ENCODE peak calls at places on chromosomes 11 and 22, in ten cellular contexts. K is endodermal cell, D is cardiac muscle cell, F is epithelial cell of esophagus, N is fibroblast of lung, E is A549, S is left ventricle myocardium inferior, A is AG09319, G is astrocyte of the spinal cord, I is AG09309. Y is an unnamed sample.

GRCh38 chr11:92843455-92843854 is 126.0 kb upstream of the MTNR1B start:
- DNase-seq in K (no peak), D (no peak), F (peak), N (no peak), E (no peak), S (no peak), A (no peak), G (no peak), I (no peak), Y (no peak)

GRCh38 chr11:69392104-69392653 is 89.3 kb upstream of the LINC01488 start:
- DNase-seq in K (no peak), D (no peak), F (no peak), N (no peak), E (no peak), S (no peak), A (no peak), G (no peak), I (no peak), Y (no peak)

GRCh38 chr11:35144103-35144741 is 5.3 kb downstream of the CD44 start:
- DNase-seq in K (no peak), D (no peak), F (peak), N (peak), E (no peak), S (no peak), A (peak), G (peak), I (peak), Y (peak)

GRCh38 chr11:113377606-113378005 is 10.0 kb upstream of the ANKK1 start:
- DNase-seq in K (no peak), D (no peak), F (no peak), N (peak), E (no peak), S (no peak), A (no peak), G (no peak), I (no peak), Y (no peak)

GRCh38 chr11:65613091-65613928 is 711 bp downstream of the MAP3K11 start:
- DNase-seq in K (peak), D (peak), F (no peak), N (no peak), E (peak), S (no peak), A (no peak), G (no peak), I (no peak), Y (no peak)

GRCh38 chr11:72380132-72380503 is 54.2 kb downstream of the CLPB start:
- DNase-seq in K (no peak), D (no peak), F (no peak), N (peak), E (no peak), S (no peak), A (no peak), G (no peak), I (no peak), Y (no peak)

GRCh38 chr22:29459773-29460172 is 20.2 kb upstream of the NEFH start:
- DNase-seq in K (no peak), D (no peak), F (no peak), N (no peak), E (no peak), S (no peak), A (no peak), G (no peak), I (no peak), Y (no peak)

GRCh38 chr11:130243816-130244215 is 70.9 kb downstream of the ZBTB44 start:
- DNase-seq in K (no peak), D (no peak), F (no peak), N (no peak), E (no peak), S (no peak), A (no peak), G (no peak), I (no peak), Y (no peak)

GRCh38 chr11:1499899-1500298 is 13.3 kb upstream of the MOB2 start:
- DNase-seq in K (no peak), D (no peak), F (no peak), N (no peak), E (no peak), S (no peak), A (no peak), G (no peak), I (no peak), Y (no peak)

GRCh38 chr11:78050964-78051831 is 12.5 kb upstream of the THRSP start:
- DNase-seq in K (peak), D (no peak), F (peak), N (peak), E (no peak), S (no peak), A (no peak), G (peak), I (peak), Y (no peak)

DNA sequence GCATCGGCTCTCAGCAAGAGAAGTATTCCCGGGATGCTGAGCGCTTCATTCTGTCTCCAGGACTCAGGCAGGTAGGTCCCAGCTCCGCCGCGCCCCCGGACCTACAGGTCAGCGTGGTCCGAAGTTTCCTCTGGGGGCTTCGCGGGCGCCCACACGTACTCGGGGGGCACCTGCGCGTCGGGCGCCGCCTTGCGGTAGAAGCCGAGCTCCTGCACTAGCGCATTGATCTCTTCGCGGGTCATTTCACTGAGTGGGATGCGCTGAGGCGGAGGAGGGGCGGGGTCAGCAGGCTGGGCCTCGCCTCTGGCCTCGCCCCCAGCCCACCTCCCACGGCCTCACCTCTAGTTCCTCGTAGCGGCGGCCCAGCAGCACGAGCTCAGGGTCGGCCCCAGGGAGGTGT is 2.5 kb downstream of the SELENOM start:
- DNase-seq in K (peak), D (no peak), F (peak), N (peak), E (no peak), S (no peak), A (no peak), G (no peak), I (no peak), Y (no peak)
- TF ChIP-seq CTCF in K (peak), D (peak), F (peak), N (peak), E (no peak), S (peak), A (peak), G (peak), I (peak), Y (no peak)

GRCh38 chr11:114705280-114706024 is 27.1 kb downstream of the NXPE2 start:
- DNase-seq in K (no peak), D (no peak), F (no peak), N (no peak), E (no peak), S (peak), A (no peak), G (no peak), I (no peak), Y (no peak)
- TF ChIP-seq CTCF in K (no peak), D (no peak), F (no peak), N (no peak), E (no peak), S (no peak), A (no peak), G (no peak), I (no peak), Y (no peak)

DNA sequence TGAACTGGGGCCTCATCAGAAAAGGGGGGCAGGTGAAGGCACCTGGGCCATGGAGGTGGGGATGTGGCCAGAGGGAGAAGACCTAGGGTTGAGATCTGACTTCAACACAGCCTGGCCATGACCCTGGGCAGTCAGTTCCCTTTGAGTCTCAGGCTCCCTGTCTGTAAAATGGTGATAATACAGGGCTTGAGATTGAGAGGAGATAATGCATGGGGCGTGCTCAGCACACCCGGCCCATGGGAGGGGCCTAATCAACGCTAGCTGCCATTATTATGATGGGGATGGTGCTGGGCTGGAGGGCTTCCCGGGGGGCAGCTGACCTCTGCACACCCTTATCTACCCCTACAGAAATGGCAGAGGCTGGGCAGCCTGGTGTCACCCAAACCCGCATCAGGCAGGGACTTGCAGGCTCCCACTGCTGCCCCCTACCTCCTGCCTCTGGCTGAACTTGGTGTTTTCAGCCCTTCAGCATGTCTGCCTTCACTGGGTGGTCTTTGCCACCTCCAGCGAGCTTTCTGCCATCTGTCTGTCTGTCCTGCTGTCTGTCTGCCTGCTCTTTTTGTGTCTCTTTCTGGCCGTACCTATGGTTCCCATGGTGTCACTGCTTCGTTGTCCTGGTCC is 84.5 kb downstream of the CACNA1I start:
- DNase-seq in K (peak), D (no peak), F (no peak), N (no peak), E (no peak), S (no peak), A (no peak), G (no peak), I (no peak), Y (no peak)
- TF ChIP-seq CTCF in K (peak), D (peak), F (no peak), N (no peak), E (no peak), S (no peak), A (no peak), G (peak), I (no peak), Y (no peak)

GRCh38 chr11:19559746-19560145 is 152.9 kb upstream of the NAV2 start:
- DNase-seq in K (no peak), D (no peak), F (no peak), N (no peak), E (no peak), S (no peak), A (no peak), G (no peak), I (no peak), Y (no peak)

GRCh38 chr11:19558189-19558986 is 154.2 kb upstream of the NAV2 start:
- DNase-seq in K (no peak), D (no peak), F (no peak), N (no peak), E (no peak), S (no peak), A (no peak), G (no peak), I (no peak), Y (no peak)

GRCh38 chr11:19560156-19560555 is 152.5 kb upstream of the NAV2 start:
- DNase-seq in K (no peak), D (no peak), F (no peak), N (no peak), E (no peak), S (no peak), A (no peak), G (no peak), I (no peak), Y (no peak)

GRCh38 chr11:19557185-19557584 is 155.5 kb upstream of the NAV2 start:
- DNase-seq in K (no peak), D (no peak), F (no peak), N (no peak), E (no peak), S (no peak), A (no peak), G (no peak), I (no peak), Y (no peak)

GRCh38 chr11:19557720-19558140 is 154.9 kb upstream of the NAV2 start:
- DNase-seq in K (peak), D (peak), F (peak), N (peak), E (peak), S (peak), A (no peak), G (peak), I (peak), Y (peak)
- TF ChIP-seq CTCF in K (peak), D (peak), F (peak), N (peak), E (peak), S (peak), A (peak), G (peak), I (peak), Y (no peak)

GRCh38 chr22:50302564-50302963 is 4.9 kb downstream of the PLXNB2 start:
- DNase-seq in K (no peak), D (peak), F (no peak), N (no peak), E (no peak), S (no peak), A (no peak), G (no peak), I (no peak), Y (no peak)

GRCh38 chr22:50305393-50305657 is 2.1 kb downstream of the PLXNB2 start:
- DNase-seq in K (no peak), D (no peak), F (no peak), N (no peak), E (no peak), S (no peak), A (no peak), G (no peak), I (no peak), Y (no peak)

GRCh38 chr22:50303515-50303847 is 4.0 kb downstream of the PLXNB2 start:
- DNase-seq in K (no peak), D (no peak), F (no peak), N (no peak), E (no peak), S (no peak), A (no peak), G (no peak), I (no peak), Y (no peak)

GRCh38 chr22:50304528-50305392 is 2.7 kb downstream of the PLXNB2 start:
- DNase-seq in K (no peak), D (no peak), F (peak), N (peak), E (no peak), S (no peak), A (no peak), G (peak), I (no peak), Y (no peak)

GRCh38 chr22:50303848-50304527 is 3.5 kb downstream of the PLXNB2 start:
- DNase-seq in K (peak), D (peak), F (peak), N (no peak), E (no peak), S (no peak), A (no peak), G (no peak), I (no peak), Y (no peak)
- TF ChIP-seq CTCF in K (peak), D (no peak), F (no peak), N (no peak), E (no peak), S (no peak), A (no peak), G (no peak), I (no peak), Y (no peak)

GRCh38 chr11:115629456-115630015 is 125.3 kb upstream of the CADM1 start:
- DNase-seq in K (no peak), D (no peak), F (no peak), N (no peak), E (no peak), S (no peak), A (no peak), G (no peak), I (no peak), Y (no peak)

GRCh38 chr11:115627071-115627470 is 122.9 kb upstream of the CADM1 start:
- DNase-seq in K (no peak), D (no peak), F (no peak), N (no peak), E (no peak), S (no peak), A (no peak), G (no peak), I (no peak), Y (no peak)

GRCh38 chr11:115626414-115626813 is 122.2 kb upstream of the CADM1 start:
- DNase-seq in K (no peak), D (no peak), F (no peak), N (peak), E (no peak), S (no peak), A (no peak), G (no peak), I (no peak), Y (no peak)

GRCh38 chr11:115630109-115630700 is 126.0 kb upstream of the CADM1 start:
- DNase-seq in K (no peak), D (no peak), F (no peak), N (no peak), E (no peak), S (no peak), A (no peak), G (no peak), I (no peak), Y (no peak)

DNA sequence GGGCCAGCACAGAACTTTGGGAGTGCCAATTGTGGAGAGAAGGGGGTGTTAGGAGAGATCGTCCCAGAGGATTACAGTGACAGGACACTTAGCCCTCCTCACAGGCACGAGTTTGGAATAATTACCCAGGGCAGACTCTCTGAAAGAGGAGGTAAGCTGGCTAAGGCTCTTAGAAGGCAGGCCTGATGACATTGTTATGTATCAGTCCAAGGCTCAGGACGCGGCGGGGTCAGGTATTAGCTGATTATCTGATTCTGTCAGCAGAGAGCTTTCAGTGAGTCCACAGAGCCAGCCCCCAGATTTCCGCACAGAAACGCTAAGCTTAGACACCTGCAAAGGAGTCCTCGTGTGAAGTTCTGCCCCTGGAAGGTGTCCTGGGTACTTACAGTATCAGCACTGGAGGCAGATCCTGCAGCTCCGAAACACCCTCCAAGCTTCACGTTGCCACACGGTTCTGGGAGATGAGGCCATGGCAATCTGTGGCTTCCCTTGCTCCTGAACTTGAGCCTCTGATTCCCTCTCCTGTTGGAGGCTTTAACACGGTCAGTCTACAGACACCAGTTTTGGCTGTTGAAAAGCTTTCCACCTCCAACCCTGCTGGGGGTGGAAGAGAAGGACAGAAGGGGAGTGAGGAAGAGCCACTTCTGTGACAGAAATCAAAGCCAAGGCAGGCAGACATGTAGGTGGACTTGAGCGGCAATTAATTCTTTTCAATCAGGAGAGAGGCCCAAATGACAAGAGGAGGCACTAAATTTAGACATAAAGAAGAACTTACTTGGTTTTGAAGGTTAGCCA is 123.6 kb upstream of the CADM1 start:
- DNase-seq in K (no peak), D (no peak), F (no peak), N (no peak), E (no peak), S (no peak), A (no peak), G (no peak), I (no peak), Y (no peak)
- TF ChIP-seq CTCF in K (no peak), D (no peak), F (no peak), N (no peak), E (no peak), S (no peak), A (no peak), G (no peak), I (no peak), Y (no peak)

GRCh38 chr11:6301096-6301495 is 19.2 kb downstream of the CAVIN3 start:
- DNase-seq in K (no peak), D (no peak), F (peak), N (no peak), E (no peak), S (no peak), A (no peak), G (no peak), I (no peak), Y (no peak)

GRCh38 chr11:6298605-6299004 is 21.7 kb downstream of the CAVIN3 start:
- DNase-seq in K (peak), D (peak), F (peak), N (peak), E (peak), S (peak), A (no peak), G (no peak), I (no peak), Y (no peak)

GRCh38 chr11:6300325-6300724 is 20.0 kb downstream of the CAVIN3 start:
- DNase-seq in K (no peak), D (no peak), F (no peak), N (no peak), E (no peak), S (no peak), A (no peak), G (no peak), I (no peak), Y (no peak)

GRCh38 chr11:6303657-6304056 is 16.6 kb downstream of the CAVIN3 start:
- DNase-seq in K (peak), D (peak), F (no peak), N (no peak), E (no peak), S (no peak), A (no peak), G (no peak), I (no peak), Y (no peak)

GRCh38 chr11:6297831-6298230 is 22.5 kb downstream of the CAVIN3 start:
- DNase-seq in K (no peak), D (no peak), F (no peak), N (no peak), E (no peak), S (no peak), A (no peak), G (no peak), I (no peak), Y (no peak)
- TF ChIP-seq CTCF in K (peak), D (peak), F (peak), N (peak), E (peak), S (peak), A (peak), G (peak), I (peak), Y (no peak)

DNA sequence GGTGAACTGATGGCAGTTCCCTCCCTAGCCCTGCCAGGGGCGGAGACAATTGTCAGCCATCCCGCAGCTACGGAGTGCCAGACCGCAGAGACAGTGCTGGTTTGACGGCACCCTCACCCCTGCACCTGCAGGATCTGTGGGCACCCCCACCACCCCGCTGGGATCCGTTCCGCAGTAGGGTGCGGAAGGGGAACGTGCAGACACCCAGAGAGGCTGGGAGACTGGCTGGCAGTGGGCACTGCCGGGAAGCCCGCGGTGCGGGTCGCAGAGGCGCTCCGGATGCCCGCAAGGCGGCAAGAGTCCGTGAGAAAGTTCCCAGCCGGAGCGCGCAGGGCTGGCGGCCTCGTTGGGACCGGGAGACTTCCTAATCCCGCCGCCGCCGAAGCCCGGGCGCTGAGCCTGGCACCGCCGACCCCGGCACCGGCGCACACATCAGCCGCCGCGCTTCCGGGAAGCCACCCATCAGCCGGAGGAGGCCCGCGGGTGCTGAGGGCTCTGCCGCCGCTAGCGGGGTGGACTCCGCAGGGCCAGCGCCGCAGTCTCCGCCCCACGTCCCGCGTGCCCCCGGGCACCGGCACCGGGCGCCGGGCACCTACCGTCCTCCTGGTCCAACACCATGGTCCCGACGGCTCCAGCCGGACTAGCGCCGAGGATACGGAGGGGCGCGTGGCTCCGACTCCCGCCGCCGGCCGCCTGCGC is 4.3 kb upstream of the LMO1 start:
- DNase-seq in K (peak), D (peak), F (peak), N (peak), E (peak), S (no peak), A (no peak), G (no peak), I (no peak), Y (peak)
- TF ChIP-seq CTCF in K (peak), D (no peak), F (no peak), N (no peak), E (no peak), S (no peak), A (no peak), G (no peak), I (no peak), Y (no peak)

GRCh38 chr11:41201156-41201555 is 258.3 kb downstream of the LRRC4C start:
- DNase-seq in K (peak), D (peak), F (peak), N (peak), E (no peak), S (no peak), A (no peak), G (peak), I (no peak), Y (no peak)
- TF ChIP-seq CTCF in K (peak), D (peak), F (peak), N (peak), E (peak), S (peak), A (no peak), G (peak), I (no peak), Y (no peak)